ENCODE peak calls at places on chromosomes 6 and 20, in five cellular contexts. S is Calu3, C is HFF-Myc, Y is lung, X is pons. K is an unnamed sample.

GRCh38 chr6:24274441-24275083 is 83.3 kb downstream of the DCDC2 start:
- DNase-seq in C (no peak), X (no peak), Y (no peak), S (no peak), K (peak)

GRCh38 chr20:60381643-60382400 is 423.6 kb downstream of the CDH26 start:
- DNase-seq in Y (no peak), S (no peak), X (no peak), C (no peak), K (no peak)

GRCh38 chr6:55046869-55047422 is 127.4 kb upstream of the HCRTR2 start:
- DNase-seq in C (no peak), X (no peak), S (no peak), Y (no peak), K (no peak)

GRCh38 chr20:44858959-44859358 is 26.5 kb upstream of the YWHAB start:
- DNase-seq in Y (no peak), X (no peak), C (no peak), S (no peak), K (peak)

GRCh38 chr6:39941138-39941537 is 6.9 kb upstream of the MOCS1 start:
- DNase-seq in C (no peak), X (no peak), Y (no peak), S (no peak), K (no peak)

GRCh38 chr6:36757206-36757605 is 59.6 kb downstream of the RAB44 start:
- DNase-seq in Y (no peak), C (no peak), S (no peak), X (no peak), K (no peak)

GRCh38 chr20:61601361-61601760 is 349.3 kb downstream of the CDH4 start:
- DNase-seq in S (no peak), Y (no peak), X (no peak), C (no peak), K (no peak)

GRCh38 chr20:42688576-42688975 is 501.1 kb downstream of the PTPRT start:
- DNase-seq in S (peak), X (no peak), C (no peak), Y (no peak), K (no peak)

GRCh38 chr6:5671604-5672559 is 334.8 kb downstream of the NRN1 start:
- DNase-seq in C (no peak), X (no peak), Y (no peak), S (no peak), K (no peak)

GRCh38 chr20:52105045-52105572 is 86.5 kb downstream of the ZFP64 start:
- DNase-seq in S (no peak), X (no peak), C (no peak), Y (no peak), K (no peak)

GRCh38 chr20:50595988-50596693 is 86.0 kb downstream of the PTPN1 start:
- DNase-seq in C (no peak), S (no peak), X (no peak), Y (no peak), K (no peak)

GRCh38 chr20:37872161-37872560 is 30.8 kb upstream of the VSTM2L start:
- DNase-seq in X (no peak), Y (no peak), C (no peak), S (no peak), K (no peak)

GRCh38 chr6:90500458-90500857 is 86.4 kb downstream of the MAP3K7 start:
- DNase-seq in X (no peak), Y (no peak), C (no peak), S (no peak), K (no peak)

GRCh38 chr6:136020691-136021090 is 169.2 kb downstream of the PDE7B start:
- DNase-seq in C (no peak), S (no peak), X (no peak), Y (no peak), K (no peak)

GRCh38 chr6:25359191-25359861 is 80.2 kb downstream of the CARMIL1 start:
- DNase-seq in X (peak), C (no peak), Y (peak), S (peak), K (peak)

GRCh38 chr20:63678667-63679465 is 17.6 kb upstream of the TNFRSF6B start:
- DNase-seq in S (no peak), C (no peak), X (no peak), Y (no peak), K (no peak)

GRCh38 chr6:152696543-152696942 is 1.2 kb upstream of the MYCT1 start:
- DNase-seq in C (no peak), X (no peak), S (no peak), Y (no peak), K (no peak)

GRCh38 chr6:107679457-107679856 is 144.7 kb downstream of the SCML4 start:
- DNase-seq in C (no peak), S (no peak), Y (no peak), X (no peak), K (peak)

GRCh38 chr6:146790561-146791091 is 191.9 kb downstream of the ADGB start:
- DNase-seq in C (no peak), X (no peak), S (no peak), Y (no peak), K (no peak)

GRCh38 chr6:80363501-80363900 is 257.0 kb downstream of the BCKDHB start:
- DNase-seq in X (no peak), C (no peak), S (no peak), Y (no peak), K (no peak)

GRCh38 chr6:151614630-151615029 is 120.8 kb downstream of the CCDC170 start:
- DNase-seq in S (no peak), X (no peak), C (no peak), Y (no peak), K (no peak)